ENCODE peak calls at places on chromosome 11, in six cellular contexts. R is activated CD4-positive, alpha-beta T cell treated with anti-CD3 and anti-CD28 coated beads for 48 hours; Z is GM04504; K is stimulated activated CD8-positive, alpha-beta memory T cell treated with anti-CD3 and anti-CD28 coated beads, Interleukin-4, amount 100 ng/mL, for 1 hour; D is SW480; S is right cardiac atrium. I is an unnamed sample.

GRCh38 chr11:43542734-43543133 is 137.8 kb upstream of the HSD17B12 start:
- DNase-seq in D (peak), K (no peak), R (no peak), S (no peak), Z (no peak), I (no peak)

GRCh38 chr11:61999141-61999975 is 31.9 kb upstream of the FTH1 start:
- DNase-seq in D (no peak), K (no peak), Z (no peak), S (no peak), R (no peak), I (peak)

GRCh38 chr11:125874556-125875124 is 12.8 kb upstream of the HYLS1 start:
- DNase-seq in S (peak), K (no peak), D (peak), Z (peak), R (peak), I (peak)

GRCh38 chr11:86696004-86696403 is 23.6 kb upstream of the ME3 start:
- DNase-seq in R (no peak), D (peak), Z (peak), S (no peak), K (no peak), I (no peak)

GRCh38 chr11:124672531-124673215 is 866 bp downstream of the SIAE start:
- DNase-seq in D (no peak), K (no peak), R (no peak), S (no peak), Z (no peak), I (peak)

GRCh38 chr11:14149683-14150082 is 187.2 kb downstream of the SPON1 start:
- DNase-seq in S (no peak), D (no peak), K (no peak), R (no peak), Z (no peak), I (no peak)

GRCh38 chr11:12746593-12747097 is 72.4 kb downstream of the TEAD1 start:
- DNase-seq in Z (no peak), S (peak), R (no peak), D (peak), K (no peak), I (no peak)

GRCh38 chr11:130533113-130533803 is 84.8 kb downstream of the ADAMTS15 start:
- DNase-seq in D (no peak), K (no peak), R (no peak), Z (no peak), S (no peak), I (no peak)

GRCh38 chr11:69041516-69041915 is 7.2 kb upstream of the TPCN2 start:
- DNase-seq in S (peak), Z (no peak), R (no peak), K (no peak), D (no peak), I (no peak)